ENCODE peak calls at places on chromosomes 11 and 22, in nine cellular contexts. C, H, Q, J, W, F, U, X and Z are unnamed samples.
A peak's percentile ranks its signal among the peaks of the same experiment; 100 is the strongest.

GRCh38 chr11:68053117-68053516 is 14.3 kb downstream of the TCIRG1 start:
- DNase-seq in C (no peak), H (no peak), Q (no peak), J (no peak), W (no peak), F (no peak), U (peak; percentile 50), X (no peak), Z (no peak)

GRCh38 chr11:10941429-10941828 is 83.6 kb upstream of the ZBED5 start:
- DNase-seq in C (no peak), H (no peak), Q (no peak), J (no peak), W (no peak), F (no peak), U (no peak), X (no peak), Z (peak; percentile 40)

GRCh38 chr11:43825217-43825816 is 55.3 kb upstream of the ALKBH3 start:
- DNase-seq in C (no peak), H (peak; percentile 45), Q (peak; percentile 35), J (peak; percentile 35), W (peak; percentile 46), F (no peak), U (peak; percentile 23), X (no peak), Z (peak; percentile 26)

GRCh38 chr11:17720796-17721171 is 1.4 kb downstream of the MYOD1 start:
- DNase-seq in C (no peak), H (no peak), Q (peak; percentile 10), J (no peak), W (no peak), F (no peak), U (no peak), X (no peak), Z (no peak)

GRCh38 chr11:498297-499181 is 8.5 kb downstream of the RNH1 start:
- DNase-seq in C (no peak), H (no peak), Q (no peak), J (no peak), W (no peak), F (no peak), U (no peak), X (no peak), Z (no peak)

GRCh38 chr11:74449369-74449931 is 17.9 kb downstream of the KCNE3 start:
- DNase-seq in C (peak; percentile 39), H (peak; percentile 86), Q (peak; percentile 89), J (peak; percentile 81), W (peak; percentile 89), F (peak; percentile 66), U (peak; percentile 85), X (no peak), Z (peak; percentile 82)

GRCh38 chr11:130854483-130854882 is 61.8 kb downstream of the SNX19 start:
- DNase-seq in C (no peak), H (no peak), Q (no peak), J (no peak), W (no peak), F (no peak), U (no peak), X (no peak), Z (no peak)

GRCh38 chr11:4167758-4168157 is 73.2 kb downstream of the RRM1 start:
- DNase-seq in C (no peak), H (no peak), Q (no peak), J (no peak), W (no peak), F (no peak), U (no peak), X (no peak), Z (no peak)

GRCh38 chr11:12725863-12726666 is 51.8 kb downstream of the TEAD1 start:
- DNase-seq in C (no peak), H (peak; percentile 19), Q (no peak), J (peak; percentile 79), W (peak; percentile 59), F (peak; percentile 90), U (no peak), X (no peak), Z (no peak)

GRCh38 chr11:46278387-46279173 is 1.1 kb downstream of the CREB3L1 start:
- DNase-seq in C (peak; percentile 79), H (no peak), Q (peak; percentile 81), J (peak; percentile 59), W (peak; percentile 57), F (peak; percentile 59), U (peak; percentile 32), X (peak; percentile 70), Z (peak; percentile 60)

GRCh38 chr11:33970984-33971466 is 79.1 kb upstream of the LMO2 start:
- DNase-seq in C (peak; percentile 32), H (peak; percentile 72), Q (peak; percentile 70), J (peak; percentile 50), W (peak; percentile 64), F (peak; percentile 47), U (peak; percentile 76), X (no peak), Z (peak; percentile 59)

GRCh38 chr11:67644042-67644441 is 4.5 kb upstream of the TBX10 start:
- DNase-seq in C (no peak), H (no peak), Q (no peak), J (no peak), W (peak; percentile 17), F (no peak), U (peak; percentile 64), X (no peak), Z (no peak)

GRCh38 chr22:47202819-47203553 is 440.5 kb downstream of the TBC1D22A start:
- DNase-seq in C (no peak), H (no peak), Q (no peak), J (no peak), W (no peak), F (no peak), U (no peak), X (peak; percentile 19), Z (no peak)

GRCh38 chr11:102451693-102452460 is 688 bp downstream of the TMEM123 start:
- DNase-seq in C (peak; percentile 82), H (peak; percentile 70), Q (peak; percentile 72), J (peak; percentile 28), W (peak; percentile 41), F (peak; percentile 49), U (peak; percentile 87), X (peak; percentile 67), Z (peak; percentile 38)
- TF ChIP-seq CTCF in C (no peak), H (no peak), Q (peak; percentile 17), J (peak; percentile 17), W (peak; percentile 3), F (no peak), U (peak; percentile 8), X (no peak), Z (peak; percentile 15)

GRCh38 chr11:93268287-93269040 is 62.1 kb upstream of the DEUP1 start:
- DNase-seq in C (no peak), H (no peak), Q (no peak), J (no peak), W (no peak), F (no peak), U (no peak), X (no peak), Z (no peak)
- H3K4me3 ChIP-seq in C (no peak overlapping the region), H (no peak overlapping the region), Q (no peak overlapping the region), J (no peak overlapping the region), W (no peak overlapping the region), F (no peak overlapping the region), U (no peak overlapping the region), X (no peak overlapping the region), Z (no peak overlapping the region)

GRCh38 chr11:24513837-24514594 is 17.2 kb downstream of the LUZP2 start:
- DNase-seq in C (no peak), H (no peak), Q (peak; percentile 11), J (no peak), W (no peak), F (peak; percentile 16), U (no peak), X (no peak), Z (no peak)

GRCh38 chr11:24511518-24511917 is 14.7 kb downstream of the LUZP2 start:
- DNase-seq in C (no peak), H (no peak), Q (no peak), J (no peak), W (no peak), F (peak; percentile 17), U (no peak), X (no peak), Z (no peak)

DNA sequence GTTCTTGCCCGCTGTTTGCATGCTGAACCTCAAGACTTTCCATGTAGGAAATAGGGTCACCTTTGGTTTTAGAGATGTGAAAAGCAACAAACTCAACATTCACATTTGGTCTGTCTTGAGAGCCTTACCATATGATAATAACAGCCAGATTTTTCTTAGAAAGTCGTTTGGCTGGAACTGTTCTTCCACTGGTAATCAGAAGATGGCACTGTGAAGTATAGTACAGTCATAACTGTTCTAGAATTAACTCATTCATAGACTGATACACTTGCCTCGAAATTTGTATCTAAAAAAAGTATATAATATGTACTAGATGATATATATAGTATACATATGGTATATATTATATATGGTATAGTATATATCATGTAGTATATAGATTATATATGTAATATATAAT is 12.3 kb downstream of the LUZP2 start:
- DNase-seq in C (no peak), H (peak; percentile 15), Q (no peak), J (peak; percentile 41), W (no peak), F (peak; percentile 17), U (no peak), X (no peak), Z (no peak)
- TF ChIP-seq CTCF in C (no peak), H (no peak), Q (peak; percentile 30), J (peak; percentile 57), W (no peak), F (peak; percentile 46), U (no peak), X (no peak), Z (no peak)

GRCh38 chr22:19565382-19565902 is 41.2 kb upstream of the CLDN5 start:
- DNase-seq in C (no peak), H (no peak), Q (no peak), J (no peak), W (no peak), F (no peak), U (no peak), X (no peak), Z (no peak)

GRCh38 chr22:19568337-19569311 is 44.4 kb upstream of the CLDN5 start:
- DNase-seq in C (no peak), H (peak; percentile 45), Q (no peak), J (peak; percentile 95), W (peak; percentile 95), F (peak; percentile 87), U (peak; percentile 26), X (no peak), Z (peak; percentile 94)

GRCh38 chr22:19567383-19568009 is 43.3 kb upstream of the CLDN5 start:
- DNase-seq in C (no peak), H (peak; percentile 65), Q (no peak), J (no peak), W (no peak), F (no peak), U (no peak), X (no peak), Z (no peak)

GRCh38 chr22:19566599-19567382 is 42.6 kb upstream of the CLDN5 start:
- DNase-seq in C (no peak), H (no peak), Q (no peak), J (no peak), W (no peak), F (no peak), U (no peak), X (no peak), Z (no peak)

DNA sequence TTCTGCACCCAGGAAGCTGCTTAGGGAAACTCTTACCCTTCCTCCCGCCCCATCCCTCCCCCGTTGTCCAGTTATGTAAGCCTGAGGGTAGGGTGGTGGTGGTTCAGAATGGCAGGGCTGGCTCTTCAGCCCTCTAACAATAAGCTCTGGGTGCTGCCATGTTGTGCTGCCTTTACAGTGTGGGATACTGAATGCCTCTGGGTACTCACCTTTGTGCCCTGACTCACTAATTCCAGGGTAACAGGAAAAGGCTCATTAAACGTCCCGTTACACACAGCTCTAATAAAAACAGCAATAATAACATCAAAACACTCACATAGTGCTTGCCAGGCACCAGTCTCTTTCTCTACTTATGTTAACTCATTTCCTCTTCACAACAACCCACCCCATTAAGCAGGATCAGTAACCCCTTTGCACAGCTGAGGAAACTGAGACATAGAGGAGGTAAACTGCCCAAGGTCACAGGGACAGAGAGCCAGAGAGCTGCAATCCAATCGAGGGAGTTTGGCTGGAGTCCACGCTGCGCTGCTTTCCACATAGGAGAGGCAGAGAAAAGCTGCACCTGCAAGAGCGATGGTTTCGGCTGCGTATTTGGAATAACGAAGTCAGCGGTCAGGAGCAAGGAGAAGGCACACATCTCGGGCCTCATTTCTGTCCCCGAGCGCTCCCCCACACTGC is 41.9 kb upstream of the CLDN5 start:
- DNase-seq in C (no peak), H (peak; percentile 98), Q (no peak), J (no peak), W (no peak), F (no peak), U (peak; percentile 81), X (no peak), Z (no peak)
- H3K4me3 ChIP-seq in C (no peak overlapping the region), H (no peak overlapping the region), Q (no peak overlapping the region), J (no peak overlapping the region), W (no peak overlapping the region), F (no peak overlapping the region), U (no peak overlapping the region), X (no peak overlapping the region), Z (no peak overlapping the region)